ENCODE peak calls at places on chromosomes 12 and 14, in nine cellular contexts. K, R, S, H, Z, P, E, Q and J are unnamed samples. For H3K36me3, the result is how much of the 10 kb centered on the place peaks cover.

GRCh38 chr12:78290606-78291345 is 460.1 kb downstream of the NAV3 start:
- DNase-seq in K (no peak), R (no peak), S (no peak), H (no peak), Z (no peak), P (no peak), E (no peak), Q (peak), J (no peak)

GRCh38 chr12:121949643-121950397 is 31.4 kb downstream of the CFAP251 start:
- DNase-seq in K (no peak), R (no peak), S (no peak), H (peak), Z (no peak), P (no peak), E (no peak), Q (peak), J (no peak)

GRCh38 chr12:91766454-91766853 is 379.2 kb downstream of the BTG1 start:
- DNase-seq in K (no peak), R (no peak), S (no peak), H (no peak), Z (no peak), P (no peak), E (no peak), Q (no peak), J (no peak)

GRCh38 chr14:51473351-51473750 is 178.4 kb upstream of the FRMD6 start:
- DNase-seq in K (no peak), R (no peak), S (no peak), H (no peak), Z (no peak), P (no peak), E (no peak), Q (no peak), J (no peak)

GRCh38 chr14:105865266-105865903 is 339.0 kb downstream of the TMEM121 start:
- DNase-seq in K (no peak), R (no peak), S (no peak), H (peak), Z (no peak), P (peak), E (no peak), Q (no peak), J (peak)

GRCh38 chr12:53295891-53296219 is 513 bp downstream of the PFDN5 start:
- DNase-seq in K (no peak), R (no peak), S (no peak), H (no peak), Z (no peak), P (no peak), E (no peak), Q (peak), J (no peak)

GRCh38 chr14:59197695-59198262 is 9.3 kb downstream of the DAAM1 start:
- DNase-seq in K (no peak), R (no peak), S (no peak), H (no peak), Z (no peak), P (no peak), E (no peak), Q (no peak), J (no peak)

GRCh38 chr12:57309420-57309819 is 58.4 kb upstream of the STAC3 start:
- DNase-seq in K (no peak), R (no peak), S (no peak), H (no peak), Z (no peak), P (no peak), E (no peak), Q (peak), J (no peak)

GRCh38 chr14:85963486-85963885 is 433.5 kb downstream of the FLRT2 start:
- DNase-seq in K (no peak), R (no peak), S (no peak), H (no peak), Z (no peak), P (no peak), E (no peak), Q (no peak), J (no peak)

GRCh38 chr12:124347805-124348658 is 53.1 kb downstream of the RFLNA start:
- DNase-seq in K (no peak), R (no peak), S (peak), H (no peak), Z (peak), P (no peak), E (peak), Q (peak), J (peak)

GRCh38 chr14:76500011-76500410 is 124.1 kb downstream of the ESRRB start:
- DNase-seq in K (no peak), R (peak), S (no peak), H (peak), Z (no peak), P (no peak), E (no peak), Q (peak), J (no peak)

GRCh38 chr12:39646963-39647362 is 27.4 kb upstream of the ABCD2 start:
- DNase-seq in K (no peak), R (no peak), S (no peak), H (no peak), Z (no peak), P (no peak), E (no peak), Q (no peak), J (no peak)

GRCh38 chr14:61559641-61560201 is 135.6 kb upstream of the HIF1A start:
- DNase-seq in K (no peak), R (no peak), S (peak), H (no peak), Z (no peak), P (peak), E (no peak), Q (no peak), J (peak)

GRCh38 chr12:57604454-57605307 is at the start of gene DTX3:
- DNase-seq in K (no peak), R (peak), S (peak), H (no peak), Z (no peak), P (no peak), E (peak), Q (peak), J (peak)

GRCh38 chr14:53683229-53683628 is 273.4 kb downstream of the BMP4 start:
- DNase-seq in K (no peak), R (no peak), S (no peak), H (no peak), Z (no peak), P (no peak), E (no peak), Q (no peak), J (no peak)

GRCh38 chr14:42884100-42884499 is 1277.4 kb downstream of the LRFN5 start:
- DNase-seq in K (no peak), R (no peak), S (no peak), H (no peak), Z (no peak), P (no peak), E (no peak), Q (peak), J (no peak)

GRCh38 chr12:65603428-65604351 is 220.6 kb upstream of the HMGA2 start:
- DNase-seq in K (peak), R (peak), S (peak), H (peak), Z (no peak), P (no peak), E (no peak), Q (peak), J (no peak)

GRCh38 chr14:64412237-64412636 is 24.1 kb downstream of the MTHFD1 start:
- DNase-seq in K (no peak), R (no peak), S (no peak), H (no peak), Z (no peak), P (no peak), E (no peak), Q (no peak), J (no peak)
- H3K36me3 ChIP-seq in K (under half), R (under half), S (under half), H (under half), Z (under half), P (under half), E (under half), Q (under half), J (under half)

DNA sequence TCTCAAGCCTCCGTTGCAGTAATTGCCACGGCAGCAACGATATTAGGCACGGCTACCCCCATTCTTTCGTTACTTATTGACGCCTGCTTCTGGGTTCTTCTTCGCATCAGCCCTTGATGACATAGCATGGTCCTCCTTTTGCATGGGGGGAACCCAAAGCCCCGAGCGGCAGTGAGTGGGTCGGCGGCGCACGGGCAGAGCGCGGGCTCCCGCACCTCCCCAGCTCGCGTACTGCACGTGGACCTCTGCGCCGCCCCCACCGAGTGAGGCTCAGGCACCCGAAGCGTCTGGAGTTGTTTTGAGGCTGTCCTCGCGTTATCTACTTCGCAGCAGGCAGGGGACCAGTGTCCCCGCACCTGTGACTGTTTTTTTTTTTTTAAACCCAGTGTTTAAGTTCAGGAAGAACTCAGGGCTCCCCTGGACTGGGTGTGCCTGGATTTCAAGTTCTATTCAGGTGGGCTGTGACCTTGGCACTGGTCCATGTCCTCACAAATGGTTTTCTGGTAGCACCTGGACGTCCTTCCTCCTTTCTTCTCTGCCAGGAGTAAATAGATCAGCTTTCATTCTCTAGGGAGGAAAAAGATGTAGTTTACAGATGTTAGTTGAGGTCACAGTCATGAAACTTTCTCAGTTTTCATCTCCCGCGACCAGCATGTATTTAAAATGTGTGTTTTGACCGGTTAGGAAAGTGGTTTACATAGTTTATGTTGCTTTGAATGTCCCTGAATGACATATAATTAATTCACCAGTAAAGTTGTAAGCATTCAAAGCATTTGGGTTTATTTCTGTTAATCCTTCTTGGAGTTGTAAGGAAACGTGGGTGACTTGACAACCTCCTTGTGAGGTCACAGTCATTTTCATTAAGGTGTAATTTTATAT is 1.4 kb upstream of the FOXN4 start:
- DNase-seq in K (no peak), R (no peak), S (peak), H (no peak), Z (no peak), P (no peak), E (no peak), Q (no peak), J (peak)
- H3K4me3 ChIP-seq in K (peak), R (peak), S (peak), H (peak), Z (peak), P (peak), E (peak), Q (peak), J (peak)

DNA sequence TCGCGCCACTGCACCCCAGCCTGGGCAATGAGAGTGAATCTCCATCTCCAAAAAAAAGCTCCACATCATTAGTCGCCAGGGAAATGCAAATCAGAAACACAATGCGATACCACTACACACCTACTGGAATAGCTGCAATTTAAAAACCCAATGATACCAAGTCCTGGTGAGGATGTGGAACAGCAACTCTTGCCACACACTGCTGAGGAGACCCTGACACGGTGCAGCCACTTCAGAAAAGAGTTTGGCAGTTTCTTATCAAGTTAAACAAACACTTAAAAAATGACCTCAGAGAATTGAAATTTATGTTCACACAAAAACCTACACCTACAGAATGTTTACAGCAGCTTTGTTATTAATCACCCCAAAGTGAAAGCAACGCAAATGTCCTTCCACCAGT is 12.1 kb downstream of the P2RX2 start:
- DNase-seq in K (no peak), R (no peak), S (no peak), H (no peak), Z (no peak), P (no peak), E (no peak), Q (no peak), J (no peak)
- H3K36me3 ChIP-seq in K (under half), R (under half), S (under half), H (half or more), Z (under half), P (under half), E (under half), Q (under half), J (under half)

DNA sequence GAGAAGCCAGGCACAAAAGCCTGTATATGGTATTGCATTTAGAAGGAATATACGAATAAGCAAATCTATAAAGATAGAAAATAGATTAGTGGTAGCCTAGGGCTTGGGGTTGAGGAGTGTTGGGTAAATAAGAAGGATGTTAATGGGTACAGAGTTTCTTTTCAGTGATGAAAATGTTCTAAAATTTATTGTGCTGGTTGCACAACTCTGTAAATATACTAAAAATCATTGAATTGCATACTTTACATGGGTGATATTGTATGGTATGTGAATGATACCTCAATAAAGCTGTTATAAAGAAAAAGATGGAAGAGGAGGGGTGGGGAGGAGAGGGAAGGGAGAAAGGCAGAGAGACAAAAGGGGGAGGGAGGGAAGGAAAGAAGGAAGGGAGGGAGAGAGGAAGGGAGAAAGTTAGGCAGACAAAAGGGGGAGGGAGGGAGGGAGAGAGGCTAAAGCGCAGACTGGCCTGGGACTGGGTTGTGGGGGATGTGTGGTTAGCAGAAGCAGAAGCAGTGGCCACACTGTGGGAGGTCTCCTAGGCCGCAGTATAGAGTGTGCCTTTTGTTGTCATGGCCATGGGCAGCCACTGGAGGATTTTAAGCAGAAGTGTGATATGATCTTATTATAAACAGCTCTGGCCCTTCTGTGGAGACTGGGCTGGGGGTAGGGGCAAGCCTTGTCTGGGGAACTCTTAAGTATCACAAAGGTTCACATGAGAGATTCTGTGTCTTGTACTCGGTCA is 73.6 kb upstream of the ELK3 start:
- DNase-seq in K (peak), R (no peak), S (peak), H (no peak), Z (no peak), P (no peak), E (no peak), Q (no peak), J (peak)
- H3K4me3 ChIP-seq in K (no peak), R (no peak), S (no peak), H (no peak), Z (no peak), P (no peak), E (no peak), Q (no peak), J (no peak)

GRCh38 chr12:13970803-13971202 is 10.6 kb downstream of the GRIN2B start:
- DNase-seq in K (no peak), R (no peak), S (peak), H (no peak), Z (no peak), P (no peak), E (no peak), Q (no peak), J (no peak)
- H3K36me3 ChIP-seq in K (under half), R (under half), S (under half), H (under half), Z (under half), P (under half), E (under half), Q (under half), J (under half)

DNA sequence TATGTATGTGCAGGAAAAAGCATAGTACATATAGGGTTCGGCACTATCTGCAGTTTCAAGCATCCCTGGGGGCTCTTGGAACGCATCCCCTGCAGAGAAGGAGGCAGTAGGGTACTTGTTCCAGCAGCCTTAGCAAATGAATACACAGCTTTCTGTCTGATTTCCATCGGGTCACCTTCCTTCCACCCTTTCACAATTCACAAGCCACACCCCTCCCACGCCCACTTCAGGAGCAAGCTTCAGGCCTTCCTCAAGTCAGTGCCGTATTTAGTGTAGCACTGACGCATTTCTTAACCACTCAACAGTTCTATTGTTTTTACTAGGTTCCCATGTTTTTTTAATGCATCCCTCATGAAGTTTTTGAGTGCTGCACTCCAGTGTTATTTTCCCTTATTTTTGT is 64.2 kb downstream of the CLMN start:
- DNase-seq in K (peak), R (peak), S (peak), H (no peak), Z (no peak), P (no peak), E (no peak), Q (no peak), J (peak)
- H3K4me3 ChIP-seq in K (no peak), R (no peak), S (peak), H (no peak), Z (no peak), P (no peak), E (no peak), Q (no peak), J (no peak)